ENCODE peak calls at places on chromosomes 3 and 15, in five cellular contexts. T is transverse colon, O is sigmoid colon, K is breast epithelium, G is stomach. I is an unnamed sample.

GRCh38 chr3:15647629-15648167 is 46.2 kb downstream of the BTD start:
- DNase-seq in O (no peak), G (no peak), T (peak; percentile 54), K (no peak), I (no peak)

GRCh38 chr3:70433091-70433490 is 120.7 kb upstream of the MDFIC2 start:
- DNase-seq in G (no peak), K (no peak), O (no peak), T (no peak), I (no peak)

GRCh38 chr3:56855856-56856538 is 54.2 kb upstream of the ARHGEF3 start:
- DNase-seq in G (peak; percentile 35), K (no peak), O (no peak), T (peak; percentile 36), I (no peak)

GRCh38 chr3:63961891-63962290 is 49.7 kb upstream of the SCAANT1 start:
- DNase-seq in O (no peak), T (no peak), K (no peak), G (no peak), I (no peak)

GRCh38 chr3:20648294-20648693 is 462.3 kb upstream of the SGO1 start:
- DNase-seq in O (no peak), T (no peak), G (no peak), K (no peak), I (no peak)

GRCh38 chr15:77905301-77905920 is 172.1 kb downstream of the TBC1D2B start:
- DNase-seq in G (peak; percentile 22), T (no peak), K (no peak), O (peak; percentile 53), I (no peak)

GRCh38 chr3:69842789-69843188 is 103.5 kb downstream of the MITF start:
- DNase-seq in O (no peak), G (peak; percentile 78), T (no peak), K (no peak), I (no peak)

GRCh38 chr3:119538772-119539171 is 20.6 kb downstream of the CD80 start:
- DNase-seq in T (no peak), K (no peak), O (no peak), G (no peak), I (no peak)

GRCh38 chr3:185754920-185755319 is 69.9 kb downstream of the IGF2BP2 start:
- DNase-seq in G (no peak), K (no peak), O (no peak), T (no peak), I (no peak)

GRCh38 chr15:65375871-65376552 is 1.8 kb downstream of the IGDCC3 start:
- DNase-seq in K (no peak), O (peak; percentile 36), G (no peak), T (no peak), I (no peak)

GRCh38 chr15:81419304-81419943 is 45.4 kb upstream of the TMC3 start:
- DNase-seq in T (no peak), O (no peak), K (no peak), G (no peak), I (no peak)

GRCh38 chr3:72165808-72166207 is 380.9 kb upstream of the PROK2 start:
- DNase-seq in O (no peak), G (no peak), T (no peak), K (no peak), I (no peak)

GRCh38 chr3:72165337-72165736 is 380.4 kb upstream of the PROK2 start:
- DNase-seq in K (no peak), G (no peak), T (no peak), O (no peak), I (no peak)

GRCh38 chr3:72164635-72164978 is 379.7 kb upstream of the PROK2 start:
- DNase-seq in T (no peak), G (no peak), O (no peak), K (no peak), I (no peak)

GRCh38 chr3:72162649-72163184 is 377.8 kb upstream of the PROK2 start:
- DNase-seq in K (no peak), T (no peak), O (no peak), G (no peak), I (no peak)

GRCh38 chr3:72163809-72164634 is 379.1 kb upstream of the PROK2 start:
- DNase-seq in G (no peak), K (no peak), O (no peak), T (peak; percentile 51), I (no peak)
- TF ChIP-seq POLR2A in G (no peak), K (no peak), O (no peak), T (no peak), I (no peak)

DNA sequence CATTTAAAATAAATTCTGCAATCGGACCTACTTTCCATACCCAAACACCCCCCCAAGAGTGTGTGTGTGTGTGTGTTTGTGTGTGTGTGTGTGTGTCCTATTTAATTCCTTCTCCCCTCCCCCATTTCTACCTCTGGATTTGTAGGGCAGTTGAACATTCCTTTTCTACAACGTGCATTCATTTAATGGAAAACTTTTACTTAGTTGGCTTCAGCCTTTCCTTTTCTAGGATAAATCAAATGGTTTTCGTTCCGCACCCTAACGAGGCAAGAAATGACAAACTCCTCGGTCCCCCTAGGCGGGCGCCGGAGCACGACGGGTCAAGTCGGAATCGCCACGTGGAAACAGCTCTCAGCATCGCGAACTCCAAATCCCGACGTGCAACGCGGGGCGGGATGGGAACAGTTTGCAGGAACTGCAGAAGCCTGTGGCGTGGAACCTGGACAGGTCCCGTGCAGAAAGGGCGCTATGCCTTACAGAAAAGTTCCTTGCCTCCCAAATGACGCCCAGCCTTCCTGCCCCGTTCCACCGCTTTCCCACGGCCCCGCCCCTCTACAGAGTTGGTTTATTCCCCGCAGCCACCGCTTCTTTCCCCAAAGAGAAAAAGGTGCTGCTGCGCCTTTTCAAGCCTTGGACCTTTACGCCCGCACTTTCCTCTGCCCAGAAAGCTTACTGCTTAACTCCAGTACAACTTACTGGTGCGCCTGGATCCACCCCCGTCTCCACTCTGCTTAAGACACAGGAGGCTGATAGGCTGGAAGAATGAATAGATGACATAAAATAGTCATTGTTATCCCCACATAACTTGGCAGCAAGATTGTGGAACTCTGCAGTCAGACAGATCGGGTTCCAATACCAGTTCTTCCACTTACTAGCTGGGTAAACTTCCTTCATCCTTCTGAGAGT is 1.1 kb upstream of the EIF2B5 start:
- DNase-seq in K (peak; percentile 80), T (peak; percentile 88), O (peak; percentile 92), G (peak; percentile 84), I (peak; percentile 91)
- TF ChIP-seq CTCF in K (no peak), T (no peak), O (no peak), G (no peak), I (no peak)

DNA sequence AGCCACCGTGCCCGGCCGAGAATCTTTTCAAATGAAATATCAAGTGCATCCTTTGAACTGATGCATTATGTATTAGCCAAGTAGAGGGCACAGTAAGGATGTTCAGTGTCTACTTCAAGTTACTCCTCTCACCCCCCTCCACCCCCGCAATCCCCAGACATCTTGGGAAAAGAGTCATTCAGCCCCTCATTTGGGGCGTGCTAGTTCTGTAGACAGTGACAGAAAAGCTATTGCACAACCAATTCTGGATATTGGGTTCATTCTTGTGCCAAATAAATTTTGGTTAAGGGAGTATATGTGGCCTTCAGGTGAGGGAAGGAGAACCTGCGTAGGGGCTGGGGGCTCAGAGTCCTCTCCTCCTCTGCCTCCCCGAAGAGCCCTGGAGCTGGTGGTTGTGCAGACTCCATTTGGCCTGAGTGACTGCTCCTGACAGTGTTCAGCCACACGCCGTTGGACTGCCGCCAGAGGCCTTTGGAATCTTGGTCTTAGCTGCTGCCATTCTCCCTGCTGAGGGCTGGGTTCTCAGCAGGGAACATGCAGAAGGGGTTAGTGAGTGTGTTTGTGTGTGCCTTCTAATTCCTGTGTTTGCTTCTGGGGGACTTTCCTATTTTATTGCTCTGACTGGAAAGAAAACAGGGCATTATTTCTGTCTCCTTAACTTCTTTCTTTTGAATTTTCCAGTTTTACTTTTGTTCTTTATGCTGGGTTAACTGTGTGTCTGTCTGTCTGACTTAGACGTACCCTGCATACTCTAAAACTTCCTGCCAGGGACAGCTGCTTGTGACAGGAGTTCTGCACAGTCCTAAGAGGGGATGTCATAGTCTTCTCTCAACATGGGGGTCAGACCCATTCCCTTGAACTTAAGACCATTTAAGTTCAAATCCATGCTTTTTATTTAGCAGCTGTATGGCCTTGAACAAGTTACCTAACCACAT is 21.0 kb downstream of the RARB start:
- DNase-seq in G (peak; percentile 86), K (peak; percentile 84), O (peak; percentile 93), T (peak; percentile 80), I (no peak)
- TF ChIP-seq POLR2AphosphoS5 in G (no peak), K (no peak), O (peak; percentile 48), T (no peak), I (peak; percentile 47)

GRCh38 chr15:69595009-69595825 is 142.6 kb downstream of the RPLP1 start:
- DNase-seq in G (peak; percentile 80), T (peak; percentile 15), O (peak; percentile 74), K (no peak), I (no peak)
- TF ChIP-seq POLR2A in G (no peak), T (no peak), O (no peak), K (no peak), I (no peak)

GRCh38 chr15:62163397-62163796 is 1.7 kb downstream of the C2CD4B start:
- DNase-seq in O (no peak), G (no peak), T (no peak), K (no peak), I (no peak)

GRCh38 chr15:62165029-62165792 is at the start of gene C2CD4B:
- DNase-seq in T (peak; percentile 72), O (no peak), G (peak; percentile 93), K (peak; percentile 62), I (no peak)

GRCh38 chr15:62165793-62166380 is 802 bp upstream of the C2CD4B start:
- DNase-seq in O (no peak), T (no peak), G (no peak), K (no peak), I (no peak)

GRCh38 chr15:62163847-62164499 is 1.1 kb downstream of the C2CD4B start:
- DNase-seq in G (peak; percentile 37), O (no peak), T (peak; percentile 14), K (no peak), I (no peak)

GRCh38 chr15:62164500-62165028 is 521 bp downstream of the C2CD4B start:
- DNase-seq in T (peak; percentile 15), K (no peak), G (no peak), O (no peak), I (no peak)
- TF ChIP-seq CTCF in T (no peak), K (no peak), G (no peak), O (no peak), I (no peak)

DNA sequence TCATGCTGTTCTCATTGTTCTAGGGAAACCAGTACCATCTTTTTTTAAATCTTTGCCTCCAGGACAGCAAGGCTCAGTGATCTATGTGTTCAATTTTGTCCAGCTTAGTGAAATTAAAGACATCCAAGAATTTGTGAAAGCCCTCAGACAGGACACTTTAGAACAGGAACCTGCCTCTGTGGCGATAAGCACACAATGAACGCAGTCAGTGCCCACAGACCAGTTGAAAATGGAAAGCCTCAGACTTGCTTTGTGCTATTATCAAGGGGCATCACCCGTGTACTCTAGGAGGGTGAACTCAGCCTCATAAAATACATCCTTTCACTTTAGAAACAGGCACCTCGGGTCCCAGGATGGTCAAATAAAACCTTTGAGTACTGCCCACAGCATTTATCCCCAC is 20.1 kb downstream of the EID1 start:
- DNase-seq in K (no peak), T (no peak), O (no peak), G (no peak), I (no peak)
- TF ChIP-seq POLR2AphosphoS5 in K (no peak), T (no peak), O (no peak), G (no peak), I (no peak)

GRCh38 chr3:169931747-169932520 is 20.6 kb downstream of the SAMD7 start:
- DNase-seq in G (no peak), K (no peak), T (peak; percentile 20), O (no peak), I (no peak)
- TF ChIP-seq POLR2A in G (no peak), K (no peak), T (no peak), O (no peak), I (no peak)

I was measured in vagina.